ENCODE peak calls at places on chromosomes 5 and 9, in six cellular contexts. I is naive thymus-derived CD4-positive, alpha-beta T cell; L is COLO829; X is amygdala; P is HEK293T; U is endothelial cell. G is an unnamed sample.

GRCh38 chr9:93422987-93423386 is 28.5 kb upstream of the FAM120A start:
- DNase-seq in L (no peak), I (no peak), X (no peak), P (no peak), U (no peak), G (no peak)

GRCh38 chr9:27489087-27489876 is 34.8 kb upstream of the IFNK start:
- DNase-seq in L (peak), X (no peak), I (no peak), U (no peak), P (no peak), G (peak)

GRCh38 chr9:93064392-93065124 is 6.1 kb downstream of the SUSD3 start:
- DNase-seq in U (no peak), L (no peak), X (no peak), I (peak), P (no peak), G (peak)

GRCh38 chr9:16126042-16126441 is 573.2 kb downstream of the CCDC171 start:
- DNase-seq in U (no peak), I (no peak), P (no peak), L (no peak), X (no peak), G (no peak)

GRCh38 chr5:128541385-128541784 is 3.3 kb upstream of the FBN2 start:
- DNase-seq in I (no peak), U (no peak), L (no peak), X (no peak), P (no peak), G (no peak)

GRCh38 chr9:6272229-6272597 is 56.0 kb upstream of the TPD52L3 start:
- DNase-seq in P (no peak), L (no peak), I (no peak), U (no peak), X (no peak), G (no peak)

GRCh38 chr9:89623925-89624420 is 19.2 kb downstream of the GADD45G start:
- DNase-seq in X (no peak), P (no peak), L (no peak), I (no peak), U (no peak), G (no peak)

GRCh38 chr5:137995077-137995746 is 37.7 kb downstream of the FAM13B start:
- DNase-seq in I (no peak), L (no peak), U (no peak), X (no peak), P (peak), G (no peak)

GRCh38 chr9:14302405-14302804 is 11.5 kb downstream of the NFIB start:
- DNase-seq in X (no peak), P (no peak), U (no peak), L (no peak), I (no peak), G (no peak)

GRCh38 chr5:6158974-6159863 is 219.1 kb downstream of the MED10 start:
- DNase-seq in P (no peak), L (no peak), X (no peak), U (no peak), I (no peak), G (no peak)

G was measured in GM12892.